ENCODE peak calls at places on chromosomes 11 and 22, in five cellular contexts. W is GM04503, O is epithelial cell of esophagus, I is glutamatergic neuron, J is midbrain. E is an unnamed sample.

GRCh38 chr22:20508815-20509271 is 1.4 kb downstream of the MED15 start:
- DNase-seq in J (no peak), W (no peak), I (no peak), O (peak), E (no peak)

GRCh38 chr11:7418916-7419315 is 66.4 kb upstream of the OLFML1 start:
- DNase-seq in W (no peak), O (no peak), I (no peak), J (no peak), E (no peak)

GRCh38 chr11:71986131-71986530 is 12.6 kb upstream of the IL18BP start:
- DNase-seq in J (no peak), O (no peak), W (no peak), I (no peak), E (no peak)

GRCh38 chr22:40509401-40510134 is 127.0 kb downstream of the MRTFA start:
- DNase-seq in I (no peak), O (peak), W (peak), J (peak), E (no peak)

GRCh38 chr22:43837666-43838065 is 24.6 kb downstream of the SULT4A1 start:
- DNase-seq in W (no peak), I (no peak), J (no peak), O (no peak), E (no peak)

GRCh38 chr11:12943276-12943675 is 65.8 kb upstream of the RASSF10 start:
- DNase-seq in I (no peak), J (no peak), O (no peak), W (no peak), E (no peak)

GRCh38 chr11:1122356-1123002 is 35.3 kb upstream of the MUC5AC start:
- DNase-seq in J (no peak), I (no peak), O (no peak), W (no peak), E (peak)

GRCh38 chr11:61618991-61619390 is 38.1 kb upstream of the SYT7 start:
- DNase-seq in W (no peak), J (no peak), O (no peak), I (no peak), E (no peak)

GRCh38 chr11:123381149-123381548 is 48.9 kb upstream of the GRAMD1B start:
- DNase-seq in I (no peak), O (no peak), W (no peak), J (no peak), E (no peak)

GRCh38 chr11:121596195-121597145 is 143.7 kb upstream of the SORL1-AS1 start:
- DNase-seq in O (peak), J (no peak), I (no peak), W (no peak), E (peak)

GRCh38 chr11:118338637-118339061 is 3.9 kb downstream of the CD3D start:
- DNase-seq in I (no peak), W (no peak), O (peak), J (no peak), E (no peak)

GRCh38 chr11:64600281-64600992 is 9.4 kb downstream of the SLC22A12 start:
- DNase-seq in I (no peak), O (no peak), J (no peak), W (no peak), E (no peak)

GRCh38 chr11:44748606-44749005 is 21.8 kb downstream of the TSPAN18 start:
- DNase-seq in O (no peak), I (no peak), J (no peak), W (no peak), E (no peak)

GRCh38 chr22:27317156-27317555 is 484.4 kb downstream of the MN1 start:
- DNase-seq in I (no peak), J (no peak), O (no peak), W (no peak), E (no peak)